ENCODE peak calls at places on chromosome 7, in seven cellular contexts. U, Z, D, A, H, R and M are unnamed samples. For H3K4me1, the result is how much of the 10 kb centered on the place peaks cover.

GRCh38 chr7:80552304-80552703 is 40.4 kb upstream of the GNAT3 start:
- DNase-seq in U (peak), Z (no peak), D (no peak), A (no peak), H (no peak), R (no peak), M (no peak)

GRCh38 chr7:124137664-124138063 is 104.8 kb upstream of the TMEM229A start:
- DNase-seq in U (no peak), Z (no peak), D (no peak), A (no peak), H (no peak), R (no peak), M (no peak)

GRCh38 chr7:106485031-106485551 is 175.9 kb downstream of the CCDC71L start:
- DNase-seq in U (peak), Z (no peak), D (no peak), A (no peak), H (no peak), R (no peak), M (no peak)

GRCh38 chr7:13151982-13152381 is 464.5 kb downstream of the ARL4A start:
- DNase-seq in U (no peak), Z (no peak), D (no peak), A (no peak), H (no peak), R (no peak), M (no peak)

GRCh38 chr7:31134246-31135188 is 82.4 kb downstream of the ADCYAP1R1 start:
- DNase-seq in U (peak), Z (no peak), D (peak), A (peak), H (peak), R (peak), M (peak)

GRCh38 chr7:22202141-22202540 is 154.8 kb downstream of the RAPGEF5 start:
- DNase-seq in U (no peak), Z (no peak), D (no peak), A (no peak), H (no peak), R (no peak), M (no peak)

GRCh38 chr7:55574062-55574717 is 1.9 kb upstream of the VOPP1 start:
- DNase-seq in U (peak), Z (no peak), D (no peak), A (no peak), H (no peak), R (no peak), M (no peak)

GRCh38 chr7:75638607-75639070 is 100.1 kb downstream of the HIP1 start:
- DNase-seq in U (peak), Z (peak), D (peak), A (peak), H (peak), R (peak), M (peak)

GRCh38 chr7:135095450-135095849 is 52.4 kb upstream of the TMEM140 start:
- DNase-seq in U (no peak), Z (no peak), D (no peak), A (no peak), H (no peak), R (no peak), M (no peak)

GRCh38 chr7:73811760-73812168 is 19.0 kb upstream of the CLDN4 start:
- DNase-seq in U (peak), Z (no peak), D (peak), A (peak), H (peak), R (peak), M (peak)

GRCh38 chr7:134630890-134631289 is 15.8 kb upstream of the BPGM start:
- DNase-seq in U (peak), Z (no peak), D (no peak), A (no peak), H (no peak), R (no peak), M (no peak)

GRCh38 chr7:92641921-92642511 is 51.8 kb upstream of the FAM133B start:
- DNase-seq in U (peak), Z (no peak), D (no peak), A (no peak), H (no peak), R (no peak), M (no peak)

GRCh38 chr7:1219516-1219915 is 13.2 kb upstream of the UNCX start:
- DNase-seq in U (no peak), Z (no peak), D (no peak), A (no peak), H (no peak), R (no peak), M (no peak)

GRCh38 chr7:16422100-16422430 is 727 bp upstream of the CRPPA start:
- DNase-seq in U (peak), Z (no peak), D (no peak), A (no peak), H (no peak), R (peak), M (no peak)

GRCh38 chr7:3107889-3108570 is 64.4 kb upstream of the CARD11 start:
- DNase-seq in U (no peak), Z (no peak), D (no peak), A (no peak), H (no peak), R (no peak), M (no peak)

GRCh38 chr7:155800741-155801267 is 11.5 kb downstream of the SHH start:
- DNase-seq in U (no peak), Z (no peak), D (no peak), A (no peak), H (no peak), R (no peak), M (no peak)

GRCh38 chr7:91559947-91560346 is 295.7 kb downstream of the FZD1 start:
- DNase-seq in U (no peak), Z (no peak), D (no peak), A (no peak), H (no peak), R (no peak), M (no peak)

GRCh38 chr7:102306916-102307677 is 20.4 kb downstream of the SH2B2 start:
- DNase-seq in U (peak), Z (no peak), D (no peak), A (no peak), H (peak), R (no peak), M (peak)

GRCh38 chr7:92758796-92759431 is 77.5 kb downstream of the CDK6 start:
- DNase-seq in U (no peak), Z (no peak), D (no peak), A (no peak), H (no peak), R (no peak), M (no peak)

GRCh38 chr7:27972272-27972671 is 208.3 kb downstream of the JAZF1 start:
- DNase-seq in U (no peak), Z (no peak), D (no peak), A (no peak), H (no peak), R (no peak), M (no peak)

GRCh38 chr7:23476286-23477169 is 6.2 kb upstream of the IGF2BP3 start:
- DNase-seq in U (no peak), Z (no peak), D (no peak), A (no peak), H (no peak), R (no peak), M (no peak)

DNA sequence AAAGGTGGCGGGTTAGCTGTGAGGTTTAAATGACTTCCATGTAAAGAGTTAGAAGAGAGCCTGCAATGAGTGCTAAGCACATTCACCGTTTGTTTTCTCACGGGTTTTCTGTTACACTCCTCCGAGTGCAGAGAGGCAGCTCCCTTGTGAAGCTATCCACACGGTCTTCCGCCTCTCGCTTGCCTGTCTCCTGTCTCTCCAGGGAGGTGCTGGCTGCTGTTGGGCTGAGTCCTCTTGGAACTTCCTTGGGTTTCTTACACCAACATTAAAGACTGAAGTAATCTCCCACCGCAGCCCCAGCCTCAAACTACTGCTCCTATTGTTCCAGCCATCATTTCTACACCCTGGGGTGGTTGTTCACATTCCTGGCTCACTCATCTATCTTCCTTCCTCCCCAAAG is 14.3 kb downstream of the ESYT2 start:
- DNase-seq in U (peak), Z (no peak), D (no peak), A (no peak), H (peak), R (peak), M (no peak)
- H3K4me3 ChIP-seq in U (no peak), Z (no peak), D (no peak), A (no peak), H (no peak), R (no peak), M (no peak)

GRCh38 chr7:131327626-131328386 is at the start of gene MKLN1:
- DNase-seq in U (peak), Z (peak), D (peak), A (peak), H (peak), R (peak), M (peak)

GRCh38 chr7:131328387-131329175 is 905 bp downstream of the MKLN1 start:
- DNase-seq in U (peak), Z (no peak), D (no peak), A (no peak), H (no peak), R (no peak), M (no peak)

GRCh38 chr7:131325179-131325840 is 2.4 kb upstream of the MKLN1 start:
- DNase-seq in U (no peak), Z (no peak), D (no peak), A (no peak), H (no peak), R (no peak), M (no peak)

GRCh38 chr7:131327049-131327625 is 539 bp upstream of the MKLN1 start:
- DNase-seq in U (peak), Z (no peak), D (peak), A (no peak), H (no peak), R (peak), M (peak)

GRCh38 chr7:131326576-131326975 is 1.1 kb upstream of the MKLN1 start:
- DNase-seq in U (no peak), Z (no peak), D (no peak), A (no peak), H (no peak), R (no peak), M (no peak)
- H3K4me1 ChIP-seq in U (under half), Z (under half), D (under half), A (under half), H (under half), R (under half), M (under half)

DNA sequence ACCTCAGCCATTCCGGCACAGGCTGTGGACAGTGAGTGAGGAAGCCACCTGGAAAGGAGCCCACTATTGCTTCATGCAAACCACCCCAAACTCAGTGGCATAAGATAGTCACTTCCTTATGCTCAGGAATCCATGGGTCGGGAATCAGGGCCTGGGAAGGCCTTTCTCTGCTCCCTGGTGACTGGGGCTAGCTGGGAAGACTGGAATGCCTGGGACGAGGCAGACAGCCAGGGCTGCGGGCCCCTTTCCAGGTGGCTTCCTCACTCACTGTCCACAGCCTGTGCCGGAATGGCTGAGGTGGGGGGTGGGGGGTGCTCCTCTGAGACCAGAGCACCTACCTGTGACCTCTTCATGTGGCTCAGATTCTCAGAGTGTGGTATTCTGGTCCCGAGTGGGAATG is 74.1 kb upstream of the GRB10 start:
- DNase-seq in U (no peak), Z (no peak), D (peak), A (no peak), H (no peak), R (no peak), M (no peak)
- H3K4me3 ChIP-seq in U (no peak), Z (no peak), D (no peak), A (no peak), H (no peak), R (no peak), M (no peak)

GRCh38 chr7:47507514-47507913 is 74.4 kb downstream of the TNS3 start:
- DNase-seq in U (no peak), Z (no peak), D (no peak), A (no peak), H (peak), R (no peak), M (no peak)
- H3K4me1 ChIP-seq in U (under half), Z (under half), D (under half), A (under half), H (under half), R (under half), M (half or more)